ENCODE peak calls at places on chromosomes 2 and 18, in eight cellular contexts. One of them, this sample, is unnamed.

GRCh38 chr2:134331081-134331480 is 77.2 kb downstream of the MGAT5 start:
- DNase-seq in HCT116: no peak
- DNase-seq in mammary epithelial cell: no peak
- DNase-seq in PC-9: no peak
- DNase-seq in neural progenitor cell: no peak
- DNase-seq in H1: no peak
- DNase-seq in A673: no peak
- DNase-seq in DND-41: no peak
- DNase-seq in this sample: no peak

GRCh38 chr2:185689906-185690539 is 48.6 kb upstream of the FSIP2 start:
- DNase-seq in HCT116: peak; percentile 13
- DNase-seq in mammary epithelial cell: peak; percentile 36
- DNase-seq in PC-9: no peak
- DNase-seq in neural progenitor cell: no peak
- DNase-seq in H1: no peak
- DNase-seq in A673: no peak
- DNase-seq in DND-41: no peak
- DNase-seq in this sample: peak; percentile 58

GRCh38 chr2:101766337-101766736 is 68.8 kb downstream of the MAP4K4 start:
- DNase-seq in HCT116: no peak
- DNase-seq in mammary epithelial cell: no peak
- DNase-seq in PC-9: no peak
- DNase-seq in neural progenitor cell: no peak
- DNase-seq in H1: no peak
- DNase-seq in A673: peak; percentile 68
- DNase-seq in DND-41: no peak
- DNase-seq in this sample: no peak

GRCh38 chr18:4639628-4640310 is 184.7 kb upstream of the DLGAP1 start:
- DNase-seq in HCT116: no peak
- DNase-seq in mammary epithelial cell: no peak
- DNase-seq in PC-9: no peak
- DNase-seq in neural progenitor cell: no peak
- DNase-seq in H1: no peak
- DNase-seq in A673: peak; percentile 33
- DNase-seq in DND-41: no peak
- DNase-seq in this sample: no peak

GRCh38 chr2:237677951-237678481 is 50.6 kb downstream of the LRRFIP1 start:
- DNase-seq in HCT116: no peak
- DNase-seq in mammary epithelial cell: no peak
- DNase-seq in PC-9: peak; percentile 44
- DNase-seq in neural progenitor cell: no peak
- DNase-seq in H1: no peak
- DNase-seq in A673: no peak
- DNase-seq in DND-41: no peak
- DNase-seq in this sample: peak; percentile 94

GRCh38 chr2:64259301-64259700 is 115.1 kb upstream of the PELI1 start:
- DNase-seq in HCT116: no peak
- DNase-seq in mammary epithelial cell: peak; percentile 30
- DNase-seq in PC-9: peak; percentile 21
- DNase-seq in neural progenitor cell: no peak
- DNase-seq in H1: no peak
- DNase-seq in A673: peak; percentile 87
- DNase-seq in DND-41: no peak
- DNase-seq in this sample: no peak

GRCh38 chr2:75456825-75457224 is 103.9 kb downstream of the EVA1A start:
- DNase-seq in HCT116: no peak
- DNase-seq in mammary epithelial cell: no peak
- DNase-seq in PC-9: no peak
- DNase-seq in neural progenitor cell: no peak
- DNase-seq in H1: no peak
- DNase-seq in A673: no peak
- DNase-seq in DND-41: no peak
- DNase-seq in this sample: no peak

GRCh38 chr18:78074400-78075020 is 824.9 kb downstream of the GALR1 start:
- DNase-seq in HCT116: no peak
- DNase-seq in mammary epithelial cell: no peak
- DNase-seq in PC-9: no peak
- DNase-seq in neural progenitor cell: peak; percentile 36
- DNase-seq in H1: no peak
- DNase-seq in A673: no peak
- DNase-seq in DND-41: no peak
- DNase-seq in this sample: no peak

GRCh38 chr2:44843086-44843485 is 98.4 kb upstream of the SIX3 start:
- DNase-seq in HCT116: no peak
- DNase-seq in mammary epithelial cell: no peak
- DNase-seq in PC-9: no peak
- DNase-seq in neural progenitor cell: no peak
- DNase-seq in H1: no peak
- DNase-seq in A673: no peak
- DNase-seq in DND-41: no peak
- DNase-seq in this sample: no peak

GRCh38 chr2:42007596-42007995 is 40.2 kb upstream of the PKDCC start:
- DNase-seq in HCT116: no peak
- DNase-seq in mammary epithelial cell: no peak
- DNase-seq in PC-9: no peak
- DNase-seq in neural progenitor cell: no peak
- DNase-seq in H1: no peak
- DNase-seq in A673: no peak
- DNase-seq in DND-41: no peak
- DNase-seq in this sample: no peak

GRCh38 chr18:57241869-57242268 is 95.0 kb downstream of the BOD1L2 start:
- DNase-seq in HCT116: no peak
- DNase-seq in mammary epithelial cell: no peak
- DNase-seq in PC-9: no peak
- DNase-seq in neural progenitor cell: no peak
- DNase-seq in H1: no peak
- DNase-seq in A673: no peak
- DNase-seq in DND-41: no peak
- DNase-seq in this sample: no peak

GRCh38 chr2:26889796-26890195 is 41.9 kb downstream of the DPYSL5 start:
- DNase-seq in HCT116: no peak
- DNase-seq in mammary epithelial cell: no peak
- DNase-seq in PC-9: no peak
- DNase-seq in neural progenitor cell: no peak
- DNase-seq in H1: no peak
- DNase-seq in A673: no peak
- DNase-seq in DND-41: no peak
- DNase-seq in this sample: no peak

GRCh38 chr2:195706161-195706900 is 49.3 kb downstream of the SLC39A10 start:
- DNase-seq in HCT116: no peak
- DNase-seq in mammary epithelial cell: no peak
- DNase-seq in PC-9: no peak
- DNase-seq in neural progenitor cell: peak; percentile 51
- DNase-seq in H1: no peak
- DNase-seq in A673: no peak
- DNase-seq in DND-41: no peak
- DNase-seq in this sample: peak; percentile 83

GRCh38 chr2:170330881-170331280 is 152.9 kb downstream of the MYO3B start:
- DNase-seq in HCT116: no peak
- DNase-seq in mammary epithelial cell: no peak
- DNase-seq in PC-9: no peak
- DNase-seq in neural progenitor cell: no peak
- DNase-seq in H1: no peak
- DNase-seq in A673: no peak
- DNase-seq in DND-41: no peak
- DNase-seq in this sample: no peak

GRCh38 chr2:23618696-23619530 is 233.9 kb downstream of the KLHL29 start:
- DNase-seq in HCT116: no peak
- DNase-seq in mammary epithelial cell: peak; percentile 41
- DNase-seq in PC-9: no peak
- DNase-seq in neural progenitor cell: no peak
- DNase-seq in H1: no peak
- DNase-seq in A673: no peak
- DNase-seq in DND-41: no peak
- DNase-seq in this sample: no peak

GRCh38 chr18:51044928-51045587 is 15.0 kb downstream of the SMAD4 start:
- DNase-seq in HCT116: no peak
- DNase-seq in mammary epithelial cell: no peak
- DNase-seq in PC-9: no peak
- DNase-seq in neural progenitor cell: peak; percentile 50
- DNase-seq in H1: no peak
- DNase-seq in A673: peak; percentile 18
- DNase-seq in DND-41: no peak
- DNase-seq in this sample: no peak

GRCh38 chr2:70718736-70719135 is 49.3 kb downstream of the ADD2 start:
- DNase-seq in HCT116: no peak
- DNase-seq in mammary epithelial cell: no peak
- DNase-seq in PC-9: no peak
- DNase-seq in neural progenitor cell: no peak
- DNase-seq in H1: no peak
- DNase-seq in A673: no peak
- DNase-seq in DND-41: no peak
- DNase-seq in this sample: no peak

GRCh38 chr2:105344704-105345345 is 7.5 kb downstream of the C2orf49 start:
- DNase-seq in HCT116: no peak
- DNase-seq in mammary epithelial cell: no peak
- DNase-seq in PC-9: peak; percentile 18
- DNase-seq in neural progenitor cell: peak; percentile 59
- DNase-seq in H1: no peak
- DNase-seq in A673: peak; percentile 47
- DNase-seq in DND-41: no peak
- DNase-seq in this sample: no peak

GRCh38 chr18:69328086-69328485 is 72.6 kb upstream of the DOK6 start:
- DNase-seq in HCT116: no peak
- DNase-seq in mammary epithelial cell: no peak
- DNase-seq in PC-9: no peak
- DNase-seq in neural progenitor cell: no peak
- DNase-seq in H1: no peak
- DNase-seq in A673: no peak
- DNase-seq in DND-41: no peak
- DNase-seq in this sample: no peak

GRCh38 chr2:127254386-127254981 is 34.4 kb upstream of the CYP27C1 start:
- DNase-seq in HCT116: no peak
- DNase-seq in mammary epithelial cell: no peak
- DNase-seq in PC-9: peak; percentile 8
- DNase-seq in neural progenitor cell: no peak
- DNase-seq in H1: no peak
- DNase-seq in A673: no peak
- DNase-seq in DND-41: no peak
- DNase-seq in this sample: peak; percentile 6

GRCh38 chr2:128467321-128467901 is 148.7 kb upstream of the HS6ST1 start:
- DNase-seq in HCT116: no peak
- DNase-seq in mammary epithelial cell: no peak
- DNase-seq in PC-9: no peak
- DNase-seq in neural progenitor cell: peak; percentile 0
- DNase-seq in H1: no peak
- DNase-seq in A673: no peak
- DNase-seq in DND-41: peak; percentile 2
- DNase-seq in this sample: no peak

GRCh38 chr2:128469875-128470274 is 151.2 kb upstream of the HS6ST1 start:
- DNase-seq in HCT116: no peak
- DNase-seq in mammary epithelial cell: no peak
- DNase-seq in PC-9: no peak
- DNase-seq in neural progenitor cell: no peak
- DNase-seq in H1: no peak
- DNase-seq in A673: no peak
- DNase-seq in DND-41: no peak
- DNase-seq in this sample: no peak

GRCh38 chr2:128466377-128467175 is 147.9 kb upstream of the HS6ST1 start:
- DNase-seq in HCT116: no peak
- DNase-seq in mammary epithelial cell: no peak
- DNase-seq in PC-9: no peak
- DNase-seq in neural progenitor cell: peak; percentile 0
- DNase-seq in H1: no peak
- DNase-seq in A673: no peak
- DNase-seq in DND-41: peak; percentile 11
- DNase-seq in this sample: no peak

GRCh38 chr2:128469203-128469602 is 150.5 kb upstream of the HS6ST1 start:
- DNase-seq in HCT116: peak; percentile 4
- DNase-seq in mammary epithelial cell: no peak
- DNase-seq in PC-9: peak; percentile 14
- DNase-seq in neural progenitor cell: no peak
- DNase-seq in H1: no peak
- DNase-seq in A673: no peak
- DNase-seq in DND-41: peak; percentile 49
- DNase-seq in this sample: no peak

GRCh38 chr2:128468186-128468585 is 149.5 kb upstream of the HS6ST1 start:
- DNase-seq in HCT116: no peak
- DNase-seq in mammary epithelial cell: no peak
- DNase-seq in PC-9: no peak
- DNase-seq in neural progenitor cell: peak; percentile 1
- DNase-seq in H1: no peak
- DNase-seq in A673: no peak
- DNase-seq in DND-41: peak; percentile 4
- DNase-seq in this sample: no peak
- H3K9me3 ChIP-seq in HCT116: peaks cover 15% of the 10 kb centered on the region
- H3K9me3 ChIP-seq in mammary epithelial cell: peaks cover 25% of the 10 kb centered on the region
- H3K9me3 ChIP-seq in PC-9: peaks cover 23% of the 10 kb centered on the region
- H3K9me3 ChIP-seq in neural progenitor cell: peaks cover 3% of the 10 kb centered on the region
- H3K9me3 ChIP-seq in H1: peaks cover 23% of the 10 kb centered on the region
- H3K9me3 ChIP-seq in A673: peaks cover 22% of the 10 kb centered on the region
- H3K9me3 ChIP-seq in DND-41: peaks cover 51% of the 10 kb centered on the region
- H3K9me3 ChIP-seq in this sample: no peaks in the 10 kb centered on the region

GRCh38 chr2:240672076-240672700 is 10.5 kb downstream of the AQP12B start:
- DNase-seq in HCT116: no peak
- DNase-seq in mammary epithelial cell: no peak
- DNase-seq in PC-9: no peak
- DNase-seq in neural progenitor cell: no peak
- DNase-seq in H1: no peak
- DNase-seq in A673: no peak
- DNase-seq in DND-41: no peak
- DNase-seq in this sample: no peak
- TF ChIP-seq EZH2 in HCT116: no peak
- TF ChIP-seq EZH2 in mammary epithelial cell: no peak
- TF ChIP-seq EZH2 in PC-9: no peak
- TF ChIP-seq EZH2 in neural progenitor cell: no peak
- TF ChIP-seq EZH2 in H1: no peak
- TF ChIP-seq EZH2 in A673: no peak
- TF ChIP-seq EZH2 in DND-41: no peak
- TF ChIP-seq EZH2 in this sample: no peak

DNA sequence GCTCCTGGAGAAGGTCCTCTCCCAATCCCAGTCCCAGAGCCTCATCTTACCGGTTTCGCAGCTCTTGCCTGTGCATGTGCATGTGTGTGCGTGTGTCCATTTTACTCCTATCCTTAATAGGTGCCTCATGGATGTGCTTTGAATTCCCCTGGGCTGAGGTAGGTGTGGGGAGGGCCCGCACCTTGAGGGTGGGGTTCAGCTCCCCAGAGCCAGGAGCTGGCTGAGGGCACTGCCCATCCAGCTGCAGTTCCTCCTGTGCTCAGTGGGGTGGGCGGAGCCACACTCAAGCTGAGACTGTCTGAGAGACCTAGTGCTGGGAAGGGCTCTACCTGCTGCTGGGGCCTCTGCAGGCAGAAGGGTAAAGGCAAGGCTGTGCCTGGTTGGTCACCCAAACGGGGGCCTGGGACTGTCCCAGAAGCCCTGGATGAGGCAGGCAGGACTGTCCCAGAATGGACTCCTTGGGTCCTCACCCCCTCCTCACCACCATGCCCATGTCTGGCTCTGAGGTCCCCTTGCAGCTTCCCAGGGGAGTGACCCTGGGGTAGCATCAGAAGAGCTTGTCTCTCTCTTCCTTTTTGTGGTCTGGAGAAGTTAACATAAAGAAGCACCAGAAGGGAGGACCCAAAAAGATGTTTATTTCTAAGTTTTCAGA is 8.9 kb downstream of the GDF7 start:
- DNase-seq in HCT116: no peak
- DNase-seq in mammary epithelial cell: no peak
- DNase-seq in PC-9: peak; percentile 52
- DNase-seq in neural progenitor cell: peak; percentile 51
- DNase-seq in H1: no peak
- DNase-seq in A673: no peak
- DNase-seq in DND-41: peak; percentile 18
- DNase-seq in this sample: no peak
- TF ChIP-seq CTCF in HCT116: no peak
- TF ChIP-seq CTCF in mammary epithelial cell: no peak
- TF ChIP-seq CTCF in PC-9: no peak
- TF ChIP-seq CTCF in neural progenitor cell: no peak
- TF ChIP-seq CTCF in H1: no peak
- TF ChIP-seq CTCF in A673: no peak
- TF ChIP-seq CTCF in DND-41: no peak
- TF ChIP-seq CTCF in this sample: no peak

GRCh38 chr2:176772816-176773215 is 439.8 kb upstream of the HNRNPA3 start:
- DNase-seq in HCT116: no peak
- DNase-seq in mammary epithelial cell: no peak
- DNase-seq in PC-9: no peak
- DNase-seq in neural progenitor cell: no peak
- DNase-seq in H1: no peak
- DNase-seq in A673: no peak
- DNase-seq in DND-41: no peak
- DNase-seq in this sample: no peak
- H3K9me3 ChIP-seq in HCT116: no peaks in the 10 kb centered on the region
- H3K9me3 ChIP-seq in mammary epithelial cell: no peaks in the 10 kb centered on the region
- H3K9me3 ChIP-seq in PC-9: no peaks in the 10 kb centered on the region
- H3K9me3 ChIP-seq in neural progenitor cell: no peaks in the 10 kb centered on the region
- H3K9me3 ChIP-seq in H1: peaks cover 36% of the 10 kb centered on the region
- H3K9me3 ChIP-seq in A673: peaks cover 22% of the 10 kb centered on the region
- H3K9me3 ChIP-seq in DND-41: peaks cover 14% of the 10 kb centered on the region
- H3K9me3 ChIP-seq in this sample: no peaks in the 10 kb centered on the region

This sample was measured in fibroblast of lung.